ENCODE peak calls at places on chromosomes 7 and 10, in four cellular contexts. K, Y, P and W are unnamed samples.

GRCh38 chr10:45209888-45210287 is 105.5 kb downstream of the OR13A1 start:
- DNase-seq in Y (no peak), K (no peak), P (no peak), W (no peak)

GRCh38 chr10:24446739-24447138 is 237.8 kb downstream of the KIAA1217 start:
- DNase-seq in Y (no peak), K (no peak), P (no peak), W (no peak)

GRCh38 chr10:51524041-51524440 is 175.4 kb downstream of the CSTF2T start:
- DNase-seq in Y (no peak), P (no peak), K (no peak), W (no peak)

GRCh38 chr10:117804470-117805011 is 242.2 kb downstream of the RAB11FIP2 start:
- DNase-seq in P (no peak), Y (no peak), K (no peak), W (peak)

GRCh38 chr7:111475959-111476358 is 86.3 kb downstream of the IMMP2L start:
- DNase-seq in P (no peak), Y (no peak), K (no peak), W (no peak)

GRCh38 chr10:79176949-79177602 is 108.3 kb downstream of the ZMIZ1 start:
- DNase-seq in K (no peak), Y (no peak), P (no peak), W (no peak)

GRCh38 chr10:101894742-101895141 is 51.1 kb upstream of the KCNIP2 start:
- DNase-seq in Y (no peak), K (no peak), P (no peak), W (no peak)

GRCh38 chr10:6314620-6315205 is 112.0 kb downstream of the PFKFB3 start:
- DNase-seq in P (no peak), K (no peak), Y (no peak), W (no peak)

GRCh38 chr10:82668266-82668665 is 793.3 kb downstream of the NRG3 start:
- DNase-seq in Y (no peak), K (no peak), P (no peak), W (no peak)

GRCh38 chr10:52747680-52748079 is 24.9 kb downstream of the MBL2 start:
- DNase-seq in Y (no peak), P (no peak), K (no peak), W (no peak)

GRCh38 chr7:130888017-130888371 is 154.0 kb upstream of the KLF14 start:
- DNase-seq in P (no peak), K (no peak), Y (no peak), W (no peak)

GRCh38 chr7:92934096-92934495 is 97.7 kb upstream of the CDK6 start:
- DNase-seq in Y (no peak), P (no peak), K (no peak), W (no peak)

GRCh38 chr10:109823196-109823595 is 100.1 kb downstream of the XPNPEP1 start:
- DNase-seq in Y (no peak), K (no peak), P (no peak), W (no peak)

GRCh38 chr7:54827719-54828118 is 68.7 kb upstream of the SEC61G start:
- DNase-seq in Y (no peak), K (no peak), P (no peak), W (no peak)

GRCh38 chr10:31000867-31001266 is 30.8 kb downstream of the ZNF438 start:
- DNase-seq in K (no peak), P (no peak), Y (no peak), W (no peak)

GRCh38 chr7:104231054-104232046 is 23.5 kb upstream of the ORC5 start:
- DNase-seq in P (no peak), K (no peak), Y (peak), W (peak)

GRCh38 chr10:122263971-122264370 is 7.1 kb upstream of the BTBD16 start:
- DNase-seq in P (no peak), Y (no peak), K (no peak), W (no peak)

GRCh38 chr10:14601872-14602725 is 172.6 kb downstream of the FAM107B start:
- DNase-seq in Y (peak), K (no peak), P (no peak), W (no peak)

GRCh38 chr10:88531383-88532092 is 51.6 kb downstream of the RNLS start:
- DNase-seq in Y (no peak), K (no peak), P (no peak), W (no peak)

GRCh38 chr7:34160261-34160752 is 255.0 kb downstream of the BMPER start:
- DNase-seq in K (no peak), P (no peak), Y (no peak), W (no peak)

GRCh38 chr10:13360587-13360986 is 12.5 kb upstream of the SEPHS1 start:
- DNase-seq in P (no peak), K (no peak), Y (no peak), W (no peak)

GRCh38 chr7:65307651-65308299 is 65.9 kb upstream of the ZNF92 start:
- DNase-seq in K (no peak), P (peak), Y (peak), W (peak)

GRCh38 chr7:2968176-2968575 is 75.5 kb downstream of the CARD11 start:
- DNase-seq in Y (no peak), K (no peak), P (no peak), W (no peak)

GRCh38 chr7:4882169-4882741 is 1.3 kb downstream of the RADIL start:
- DNase-seq in P (no peak), K (no peak), Y (no peak), W (peak)

GRCh38 chr10:113788604-113789083 is 37.2 kb downstream of the PLEKHS1 start:
- DNase-seq in P (no peak), K (no peak), Y (no peak), W (no peak)

GRCh38 chr10:59819265-59819664 is 66.0 kb upstream of the MRLN start:
- DNase-seq in Y (no peak), K (no peak), P (no peak), W (no peak)

GRCh38 chr10:6737758-6738463 is 157.8 kb upstream of the PRKCQ start:
- DNase-seq in K (no peak), P (no peak), Y (no peak), W (peak)

GRCh38 chr10:70513848-70514309 is 35.3 kb downstream of the PALD1 start:
- DNase-seq in P (peak), Y (no peak), K (no peak), W (no peak)

GRCh38 chr7:33221374-33221773 is 92.0 kb downstream of the BBS9 start:
- DNase-seq in Y (no peak), K (no peak), P (no peak), W (no peak)

GRCh38 chr7:97373743-97374142 is 256.2 kb downstream of the SDHAF3 start:
- DNase-seq in Y (no peak), P (no peak), K (no peak), W (no peak)

GRCh38 chr7:4683043-4683883 is 1.2 kb downstream of the FOXK1 start:
- DNase-seq in P (no peak), Y (peak), K (no peak), W (no peak)

GRCh38 chr7:87231243-87231642 is 11.7 kb upstream of the TMEM243 start:
- DNase-seq in P (no peak), K (no peak), Y (no peak), W (no peak)

GRCh38 chr10:336247-336646 is 201.0 kb downstream of the ZMYND11 start:
- DNase-seq in K (no peak), Y (no peak), P (no peak), W (no peak)

GRCh38 chr7:148918058-148918596 is 34.0 kb upstream of the EZH2 start:
- DNase-seq in K (no peak), Y (no peak), P (no peak), W (no peak)

GRCh38 chr7:2164646-2165045 is 68.1 kb downstream of the MAD1L1 start:
- DNase-seq in K (no peak), P (no peak), Y (no peak), W (no peak)

GRCh38 chr10:7475046-7475860 is 64.4 kb upstream of the SFMBT2 start:
- DNase-seq in Y (no peak), P (no peak), K (no peak), W (peak)